ENCODE peak calls at places on chromosome 19, in ten cellular contexts. M, Y, D, T, B, C, N, F, S and A are unnamed samples.
A peak's percentile ranks its signal among the peaks of the same experiment; 100 is the strongest.

GRCh38 chr19:14544977-14545715 is 15.8 kb downstream of the TECR start:
- DNase-seq in T (no peak), S (no peak), B (peak; percentile 5), F (peak; percentile 90), M (no peak), D (no peak), N (peak; percentile 85), C (no peak), Y (peak; percentile 98), A (no peak)

GRCh38 chr19:4742717-4743646 is 19.3 kb upstream of the DPP9 start:
- DNase-seq in M (no peak), N (no peak), F (peak; percentile 66), T (no peak), S (no peak), Y (no peak), B (no peak), D (no peak), C (no peak), A (no peak)

GRCh38 chr19:55112781-55113569 is 4.5 kb downstream of the PPP1R12C start:
- DNase-seq in T (no peak), F (no peak), Y (no peak), B (peak; percentile 36), C (no peak), M (no peak), S (no peak), D (no peak), N (peak; percentile 81), A (no peak)

GRCh38 chr19:53877361-53877766 is 4.6 kb upstream of the PRKCG start:
- DNase-seq in F (no peak), N (no peak), B (no peak), T (no peak), S (no peak), M (no peak), D (no peak), C (peak; percentile 33), Y (peak; percentile 8), A (no peak)

GRCh38 chr19:4966591-4966990 is 2.3 kb upstream of the KDM4B start:
- DNase-seq in M (no peak), T (no peak), B (no peak), N (no peak), F (no peak), C (no peak), D (no peak), S (no peak), Y (peak; percentile 11), A (no peak)

GRCh38 chr19:16922592-16922934 is 33.8 kb downstream of the F2RL3 start:
- DNase-seq in N (peak; percentile 4), T (no peak), Y (no peak), S (no peak), C (no peak), F (no peak), B (no peak), D (no peak), M (no peak), A (no peak)

GRCh38 chr19:35088514-35088913 is 27.1 kb upstream of the FXYD3 start:
- DNase-seq in N (no peak), S (no peak), M (no peak), F (no peak), B (peak; percentile 58), C (peak; percentile 68), T (peak; percentile 75), D (no peak), Y (no peak), A (peak; percentile 59)

GRCh38 chr19:18063463-18063862 is 23.3 kb downstream of the IL12RB1 start:
- DNase-seq in S (no peak), M (peak; percentile 62), Y (no peak), N (no peak), F (no peak), C (no peak), D (no peak), B (peak; percentile 61), T (no peak), A (no peak)

GRCh38 chr19:45630463-45630862 is 8.7 kb downstream of the EML2 start:
- DNase-seq in M (no peak), F (no peak), Y (no peak), S (no peak), T (peak; percentile 83), C (peak; percentile 93), B (peak; percentile 61), D (no peak), N (no peak), A (peak; percentile 75)

GRCh38 chr19:35545001-35545854 is at the start of gene TMEM147:
- DNase-seq in Y (peak; percentile 97), N (peak; percentile 98), T (peak; percentile 38), D (peak; percentile 99), F (peak; percentile 93), C (peak; percentile 85), S (peak; percentile 97), B (peak; percentile 98), M (peak; percentile 82), A (peak; percentile 45)

GRCh38 chr19:3404324-3405260 is 38.2 kb downstream of the NFIC start:
- DNase-seq in Y (peak; percentile 96), T (peak; percentile 71), C (peak; percentile 90), S (peak; percentile 86), D (peak; percentile 96), B (peak; percentile 58), F (peak; percentile 91), N (peak; percentile 96), M (no peak), A (peak; percentile 66)

GRCh38 chr19:48616041-48616436 is 1.2 kb upstream of the FAM83E start:
- DNase-seq in S (no peak), N (no peak), B (peak; percentile 3), D (peak; percentile 75), T (no peak), Y (no peak), F (no peak), C (no peak), M (no peak), A (no peak)
- H3K4me3 ChIP-seq in S (peak overlapping the region; percentile 72), N (no peak overlapping the region), B (no peak overlapping the region), D (no peak overlapping the region), T (peak overlapping the region; percentile 90), Y (no peak overlapping the region), F (no peak overlapping the region), C (no peak overlapping the region), M (no peak overlapping the region), A (no peak overlapping the region)

GRCh38 chr19:43633520-43633919 is 6.1 kb downstream of the CADM4 start:
- DNase-seq in D (no peak), S (no peak), F (no peak), B (no peak), Y (no peak), C (no peak), M (no peak), T (no peak), N (no peak), A (no peak)

GRCh38 chr19:43634068-43634467 is 5.6 kb downstream of the CADM4 start:
- DNase-seq in N (no peak), F (no peak), C (no peak), S (no peak), B (no peak), Y (no peak), D (no peak), M (no peak), T (no peak), A (no peak)

GRCh38 chr19:43634877-43635560 is 4.6 kb downstream of the CADM4 start:
- DNase-seq in B (peak; percentile 63), F (peak; percentile 47), T (no peak), N (no peak), S (no peak), M (no peak), Y (no peak), D (no peak), C (peak; percentile 24), A (no peak)

GRCh38 chr19:43636121-43636683 is 3.4 kb downstream of the CADM4 start:
- DNase-seq in N (peak; percentile 66), S (no peak), C (no peak), B (no peak), Y (no peak), D (no peak), F (no peak), T (no peak), M (no peak), A (no peak)

DNA sequence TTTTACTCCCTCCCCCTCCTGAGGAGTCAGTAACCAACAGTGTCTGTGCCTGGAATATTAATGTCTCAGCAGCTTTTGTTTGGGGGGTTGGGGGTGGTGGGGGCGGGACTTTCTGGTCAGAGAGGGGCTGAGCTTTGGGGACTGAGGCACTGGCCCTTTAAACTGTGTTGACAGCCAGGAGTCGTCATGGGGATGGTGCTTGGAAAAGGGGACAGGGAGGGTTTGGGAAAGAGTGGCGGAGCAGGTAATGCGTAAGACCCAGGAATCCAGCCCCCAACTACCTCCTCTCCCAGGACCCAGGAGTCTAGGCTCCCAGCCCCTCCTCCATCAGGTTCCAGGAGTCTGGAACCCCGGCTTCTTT is 5.2 kb downstream of the CADM4 start:
- DNase-seq in M (no peak), S (no peak), D (no peak), N (no peak), B (no peak), T (no peak), C (no peak), F (no peak), Y (no peak), A (no peak)
- H3K4me3 ChIP-seq in M (no peak overlapping the region), S (no peak overlapping the region), D (no peak overlapping the region), N (peak overlapping the region; percentile 46), B (no peak overlapping the region), T (no peak overlapping the region), C (no peak overlapping the region), F (peak overlapping the region; percentile 51), Y (no peak overlapping the region), A (no peak overlapping the region)

GRCh38 chr19:7869910-7870511 is 4.2 kb downstream of the PRR36 start:
- DNase-seq in T (no peak), D (no peak), N (peak; percentile 88), S (peak; percentile 70), M (peak; percentile 76), C (peak; percentile 23), B (no peak), Y (peak; percentile 73), F (peak; percentile 85), A (no peak)
- H3K4me3 ChIP-seq in T (peak overlapping the region; percentile 23), D (no peak overlapping the region), N (no peak overlapping the region), S (peak overlapping the region; percentile 55), M (peak overlapping the region; percentile 34), C (no peak overlapping the region), B (no peak overlapping the region), Y (peak overlapping the region; percentile 54), F (peak overlapping the region; percentile 65), A (peak overlapping the region; percentile 47)

GRCh38 chr19:1418494-1418775 is 11.0 kb downstream of the DAZAP1 start:
- DNase-seq in C (no peak), F (no peak), D (no peak), Y (no peak), B (no peak), N (no peak), S (no peak), T (no peak), M (no peak), A (no peak)

GRCh38 chr19:1418951-1419735 is 11.8 kb downstream of the DAZAP1 start:
- DNase-seq in D (no peak), F (no peak), S (no peak), C (no peak), N (no peak), Y (no peak), M (no peak), T (no peak), B (no peak), A (no peak)

GRCh38 chr19:1416014-1416841 is 8.8 kb downstream of the DAZAP1 start:
- DNase-seq in T (no peak), B (no peak), N (no peak), D (no peak), F (no peak), M (no peak), S (no peak), Y (no peak), C (peak; percentile 28), A (no peak)

GRCh38 chr19:1417681-1418493 is 10.5 kb downstream of the DAZAP1 start:
- DNase-seq in Y (no peak), N (no peak), S (no peak), C (no peak), B (no peak), M (no peak), F (no peak), D (no peak), T (no peak), A (no peak)

GRCh38 chr19:1417145-1417544 is 9.8 kb downstream of the DAZAP1 start:
- DNase-seq in Y (peak; percentile 90), F (peak; percentile 71), C (no peak), N (no peak), S (no peak), D (no peak), B (no peak), M (no peak), T (no peak), A (no peak)
- H3K4me3 ChIP-seq in Y (peak overlapping the region; percentile 41), F (no peak overlapping the region), C (no peak overlapping the region), N (no peak overlapping the region), S (no peak overlapping the region), D (no peak overlapping the region), B (no peak overlapping the region), M (no peak overlapping the region), T (no peak overlapping the region), A (no peak overlapping the region)